ENCODE peak calls at places on chromosomes 6 and 20, in five cellular contexts. One of them, this sample, is unnamed.

GRCh38 chr20:46348231-46348803 is 40.0 kb upstream of the CDH22 start:
- DNase-seq in activated naive CD4-positive, alpha-beta T cell: no peak
- DNase-seq in CD4-positive, CD25-positive, alpha-beta regulatory T cell: no peak
- DNase-seq in activated T-helper 1 cell treated with anti-CD3 and anti-CD28 coated beads, Interleukin-2, amount 50 U/mL, for 16 hours: no peak
- DNase-seq in GM03348: peak; percentile 48
- DNase-seq in this sample: peak; percentile 54

GRCh38 chr6:1757133-1757532 is 147.4 kb downstream of the FOXC1 start:
- DNase-seq in activated naive CD4-positive, alpha-beta T cell: no peak
- DNase-seq in CD4-positive, CD25-positive, alpha-beta regulatory T cell: no peak
- DNase-seq in activated T-helper 1 cell treated with anti-CD3 and anti-CD28 coated beads, Interleukin-2, amount 50 U/mL, for 16 hours: no peak
- DNase-seq in GM03348: no peak
- DNase-seq in this sample: no peak

GRCh38 chr6:73085362-73085975 is 139.8 kb downstream of the KHDC1L start:
- DNase-seq in activated naive CD4-positive, alpha-beta T cell: no peak
- DNase-seq in CD4-positive, CD25-positive, alpha-beta regulatory T cell: no peak
- DNase-seq in activated T-helper 1 cell treated with anti-CD3 and anti-CD28 coated beads, Interleukin-2, amount 50 U/mL, for 16 hours: no peak
- DNase-seq in GM03348: peak; percentile 28
- DNase-seq in this sample: peak; percentile 15

GRCh38 chr6:85920782-85921181 is 278.1 kb upstream of the SYNCRIP start:
- DNase-seq in activated naive CD4-positive, alpha-beta T cell: no peak
- DNase-seq in CD4-positive, CD25-positive, alpha-beta regulatory T cell: no peak
- DNase-seq in activated T-helper 1 cell treated with anti-CD3 and anti-CD28 coated beads, Interleukin-2, amount 50 U/mL, for 16 hours: no peak
- DNase-seq in GM03348: no peak
- DNase-seq in this sample: no peak

GRCh38 chr20:4637081-4637797 is 84.5 kb upstream of the PRND start:
- DNase-seq in activated naive CD4-positive, alpha-beta T cell: no peak
- DNase-seq in CD4-positive, CD25-positive, alpha-beta regulatory T cell: no peak
- DNase-seq in activated T-helper 1 cell treated with anti-CD3 and anti-CD28 coated beads, Interleukin-2, amount 50 U/mL, for 16 hours: no peak
- DNase-seq in GM03348: no peak
- DNase-seq in this sample: no peak

GRCh38 chr6:48032156-48032555 is 78.8 kb downstream of the PTCHD4 start:
- DNase-seq in activated naive CD4-positive, alpha-beta T cell: no peak
- DNase-seq in CD4-positive, CD25-positive, alpha-beta regulatory T cell: no peak
- DNase-seq in activated T-helper 1 cell treated with anti-CD3 and anti-CD28 coated beads, Interleukin-2, amount 50 U/mL, for 16 hours: no peak
- DNase-seq in GM03348: peak; percentile 20
- DNase-seq in this sample: peak; percentile 3

GRCh38 chr20:33377366-33377765 is 24.0 kb downstream of the CDK5RAP1 start:
- DNase-seq in activated naive CD4-positive, alpha-beta T cell: no peak
- DNase-seq in CD4-positive, CD25-positive, alpha-beta regulatory T cell: no peak
- DNase-seq in activated T-helper 1 cell treated with anti-CD3 and anti-CD28 coated beads, Interleukin-2, amount 50 U/mL, for 16 hours: no peak
- DNase-seq in GM03348: no peak
- DNase-seq in this sample: no peak

GRCh38 chr20:25058051-25058796 is at the start of gene ACSS1:
- DNase-seq in activated naive CD4-positive, alpha-beta T cell: peak; percentile 47
- DNase-seq in CD4-positive, CD25-positive, alpha-beta regulatory T cell: peak; percentile 66
- DNase-seq in activated T-helper 1 cell treated with anti-CD3 and anti-CD28 coated beads, Interleukin-2, amount 50 U/mL, for 16 hours: peak; percentile 61
- DNase-seq in GM03348: peak; percentile 72
- DNase-seq in this sample: peak; percentile 38

GRCh38 chr6:147361582-147361981 is 146.9 kb upstream of the SAMD5 start:
- DNase-seq in activated naive CD4-positive, alpha-beta T cell: no peak
- DNase-seq in CD4-positive, CD25-positive, alpha-beta regulatory T cell: no peak
- DNase-seq in activated T-helper 1 cell treated with anti-CD3 and anti-CD28 coated beads, Interleukin-2, amount 50 U/mL, for 16 hours: no peak
- DNase-seq in GM03348: no peak
- DNase-seq in this sample: no peak

GRCh38 chr6:71349395-71349794 is 60.8 kb downstream of the OGFRL1 start:
- DNase-seq in activated naive CD4-positive, alpha-beta T cell: no peak
- DNase-seq in CD4-positive, CD25-positive, alpha-beta regulatory T cell: no peak
- DNase-seq in activated T-helper 1 cell treated with anti-CD3 and anti-CD28 coated beads, Interleukin-2, amount 50 U/mL, for 16 hours: no peak
- DNase-seq in GM03348: peak; percentile 22
- DNase-seq in this sample: peak; percentile 23

GRCh38 chr6:111681856-111682255 is 76.2 kb upstream of the TRAF3IP2 start:
- DNase-seq in activated naive CD4-positive, alpha-beta T cell: no peak
- DNase-seq in CD4-positive, CD25-positive, alpha-beta regulatory T cell: no peak
- DNase-seq in activated T-helper 1 cell treated with anti-CD3 and anti-CD28 coated beads, Interleukin-2, amount 50 U/mL, for 16 hours: no peak
- DNase-seq in GM03348: no peak
- DNase-seq in this sample: no peak

GRCh38 chr6:53103993-53104675 is 38.9 kb downstream of the FBXO9 start:
- DNase-seq in activated naive CD4-positive, alpha-beta T cell: no peak
- DNase-seq in CD4-positive, CD25-positive, alpha-beta regulatory T cell: no peak
- DNase-seq in activated T-helper 1 cell treated with anti-CD3 and anti-CD28 coated beads, Interleukin-2, amount 50 U/mL, for 16 hours: no peak
- DNase-seq in GM03348: no peak
- DNase-seq in this sample: peak; percentile 18

GRCh38 chr20:57708694-57709673 is 831 bp downstream of the PMEPA1 start:
- DNase-seq in activated naive CD4-positive, alpha-beta T cell: no peak
- DNase-seq in CD4-positive, CD25-positive, alpha-beta regulatory T cell: peak; percentile 20
- DNase-seq in activated T-helper 1 cell treated with anti-CD3 and anti-CD28 coated beads, Interleukin-2, amount 50 U/mL, for 16 hours: no peak
- DNase-seq in GM03348: peak; percentile 82
- DNase-seq in this sample: peak; percentile 43

GRCh38 chr20:5612476-5613291 is 137.5 kb upstream of the SHLD1 start:
- DNase-seq in activated naive CD4-positive, alpha-beta T cell: no peak
- DNase-seq in CD4-positive, CD25-positive, alpha-beta regulatory T cell: no peak
- DNase-seq in activated T-helper 1 cell treated with anti-CD3 and anti-CD28 coated beads, Interleukin-2, amount 50 U/mL, for 16 hours: no peak
- DNase-seq in GM03348: peak; percentile 31
- DNase-seq in this sample: peak; percentile 49

This sample was measured in AG08395.